ENCODE peak calls at places on chromosomes 1 and 21, in four cellular contexts. One of them, this sample, is unnamed.
A peak's percentile ranks its signal among the peaks of the same experiment; 100 is the strongest.

GRCh38 chr1:185632659-185633428 is 101.3 kb upstream of the HMCN1 start:
- DNase-seq in left lung: no peak
- DNase-seq in adrenal gland: no peak
- DNase-seq in uterus: no peak
- DNase-seq in this sample: no peak

GRCh38 chr21:27329255-27329851 is 362.5 kb upstream of the ADAMTS5 start:
- DNase-seq in left lung: no peak
- DNase-seq in adrenal gland: no peak
- DNase-seq in uterus: peak; percentile 28
- DNase-seq in this sample: no peak

GRCh38 chr1:156502749-156503671 is 2.4 kb upstream of the MEF2D start:
- DNase-seq in left lung: peak; percentile 87
- DNase-seq in adrenal gland: peak; percentile 94
- DNase-seq in uterus: peak; percentile 89
- DNase-seq in this sample: peak; percentile 91

GRCh38 chr1:243473281-243474210 is 217.7 kb downstream of the SDCCAG8 start:
- DNase-seq in left lung: no peak
- DNase-seq in adrenal gland: no peak
- DNase-seq in uterus: no peak
- DNase-seq in this sample: no peak

GRCh38 chr1:181127898-181128453 is 39.5 kb downstream of the IER5 start:
- DNase-seq in left lung: no peak
- DNase-seq in adrenal gland: no peak
- DNase-seq in uterus: no peak
- DNase-seq in this sample: no peak

GRCh38 chr1:151970128-151970527 is 23.5 kb downstream of the S100A10 start:
- DNase-seq in left lung: no peak
- DNase-seq in adrenal gland: no peak
- DNase-seq in uterus: no peak
- DNase-seq in this sample: no peak

GRCh38 chr1:185670187-185670627 is 64.0 kb upstream of the HMCN1 start:
- DNase-seq in left lung: no peak
- DNase-seq in adrenal gland: peak; percentile 49
- DNase-seq in uterus: no peak
- DNase-seq in this sample: no peak

GRCh38 chr1:30345525-30346145 is 377.8 kb downstream of the MATN1 start:
- DNase-seq in left lung: no peak
- DNase-seq in adrenal gland: no peak
- DNase-seq in uterus: no peak
- DNase-seq in this sample: no peak

GRCh38 chr1:174090476-174090875 is 68.3 kb upstream of the RC3H1 start:
- DNase-seq in left lung: no peak
- DNase-seq in adrenal gland: no peak
- DNase-seq in uterus: no peak
- DNase-seq in this sample: no peak

GRCh38 chr1:53080769-53081168 is 18.8 kb downstream of the PODN start:
- DNase-seq in left lung: no peak
- DNase-seq in adrenal gland: no peak
- DNase-seq in uterus: no peak
- DNase-seq in this sample: peak; percentile 36

GRCh38 chr1:115411388-115412063 is 73.5 kb upstream of the NGF start:
- DNase-seq in left lung: no peak
- DNase-seq in adrenal gland: no peak
- DNase-seq in uterus: no peak
- DNase-seq in this sample: no peak

GRCh38 chr1:204081156-204081790 is 8.4 kb downstream of the SOX13 start:
- DNase-seq in left lung: no peak
- DNase-seq in adrenal gland: no peak
- DNase-seq in uterus: peak; percentile 42
- DNase-seq in this sample: no peak

GRCh38 chr1:178644308-178645120 is 80.5 kb upstream of the RALGPS2 start:
- DNase-seq in left lung: no peak
- DNase-seq in adrenal gland: peak; percentile 71
- DNase-seq in uterus: peak; percentile 22
- DNase-seq in this sample: no peak

GRCh38 chr1:35426097-35426586 is 131.1 kb downstream of the KIAA0319L start:
- DNase-seq in left lung: no peak
- DNase-seq in adrenal gland: no peak
- DNase-seq in uterus: no peak
- DNase-seq in this sample: no peak

GRCh38 chr1:58754683-58755467 is 29.0 kb downstream of the JUN start:
- DNase-seq in left lung: no peak
- DNase-seq in adrenal gland: no peak
- DNase-seq in uterus: no peak
- DNase-seq in this sample: no peak

GRCh38 chr1:45929257-45929687 is 125.9 kb downstream of the MAST2 start:
- DNase-seq in left lung: no peak
- DNase-seq in adrenal gland: peak; percentile 20
- DNase-seq in uterus: no peak
- DNase-seq in this sample: no peak

GRCh38 chr1:230371923-230372703 is 54.0 kb downstream of the PGBD5 start:
- DNase-seq in left lung: no peak
- DNase-seq in adrenal gland: no peak
- DNase-seq in uterus: no peak
- DNase-seq in this sample: no peak

GRCh38 chr21:33865176-33865575 is 50.4 kb downstream of the ATP5PO start:
- DNase-seq in left lung: no peak
- DNase-seq in adrenal gland: no peak
- DNase-seq in uterus: no peak
- DNase-seq in this sample: no peak

GRCh38 chr1:78950801-78951200 is 55.7 kb downstream of the ADGRL4 start:
- DNase-seq in left lung: no peak
- DNase-seq in adrenal gland: no peak
- DNase-seq in uterus: no peak
- DNase-seq in this sample: no peak

GRCh38 chr1:16440150-16440479 is 409 bp upstream of the NECAP2 start:
- DNase-seq in left lung: no peak
- DNase-seq in adrenal gland: no peak
- DNase-seq in uterus: no peak
- DNase-seq in this sample: no peak

GRCh38 chr1:17156108-17156507 is 36.9 kb upstream of the PADI2 start:
- DNase-seq in left lung: no peak
- DNase-seq in adrenal gland: no peak
- DNase-seq in uterus: no peak
- DNase-seq in this sample: no peak

DNA sequence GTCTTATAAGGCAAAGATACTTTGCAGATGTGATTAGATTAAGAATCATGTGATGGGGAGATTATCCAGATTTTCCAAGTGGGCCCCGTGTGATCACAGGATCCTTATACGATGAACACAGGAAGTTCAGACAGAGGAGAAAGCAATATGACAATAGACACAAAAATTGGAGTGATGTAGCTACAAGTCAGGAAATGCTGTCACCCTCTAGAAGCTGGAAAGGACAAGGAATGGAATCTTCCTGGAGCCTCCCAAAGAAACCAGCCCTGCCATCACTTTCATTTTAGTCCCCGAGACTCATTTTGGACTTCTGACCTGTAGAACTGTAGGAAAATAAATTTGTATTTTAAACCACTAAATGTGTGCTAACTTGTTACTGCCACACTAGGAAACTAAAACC is 61.9 kb upstream of the C1orf21 start:
- DNase-seq in left lung: no peak
- DNase-seq in adrenal gland: no peak
- DNase-seq in uterus: no peak
- DNase-seq in this sample: no peak
- H3K4me3 ChIP-seq in left lung: no peak overlapping the region
- H3K4me3 ChIP-seq in adrenal gland: no peak overlapping the region
- H3K4me3 ChIP-seq in uterus: no peak overlapping the region
- H3K4me3 ChIP-seq in this sample: no peak overlapping the region

GRCh38 chr1:240693844-240694243 is 81.9 kb upstream of the GREM2 start:
- DNase-seq in left lung: no peak
- DNase-seq in adrenal gland: no peak
- DNase-seq in uterus: no peak
- DNase-seq in this sample: no peak
- H3K4me3 ChIP-seq in left lung: no peak overlapping the region
- H3K4me3 ChIP-seq in adrenal gland: no peak overlapping the region
- H3K4me3 ChIP-seq in uterus: no peak overlapping the region
- H3K4me3 ChIP-seq in this sample: no peak overlapping the region

GRCh38 chr21:42658320-42659105 is 5.1 kb downstream of the PDE9A start:
- DNase-seq in left lung: no peak
- DNase-seq in adrenal gland: no peak
- DNase-seq in uterus: no peak
- DNase-seq in this sample: peak; percentile 15
- H3K4me3 ChIP-seq in left lung: no peak overlapping the region
- H3K4me3 ChIP-seq in adrenal gland: no peak overlapping the region
- H3K4me3 ChIP-seq in uterus: no peak overlapping the region
- H3K4me3 ChIP-seq in this sample: no peak overlapping the region

GRCh38 chr1:218348628-218349185 is 3.6 kb downstream of the TGFB2 start:
- DNase-seq in left lung: no peak
- DNase-seq in adrenal gland: no peak
- DNase-seq in uterus: no peak
- DNase-seq in this sample: no peak

GRCh38 chr1:218349365-218350021 is 4.4 kb downstream of the TGFB2 start:
- DNase-seq in left lung: no peak
- DNase-seq in adrenal gland: no peak
- DNase-seq in uterus: no peak
- DNase-seq in this sample: no peak

GRCh38 chr1:218351617-218352438 is 6.7 kb downstream of the TGFB2 start:
- DNase-seq in left lung: no peak
- DNase-seq in adrenal gland: peak; percentile 18
- DNase-seq in uterus: peak; percentile 45
- DNase-seq in this sample: no peak

GRCh38 chr1:218350909-218351616 is 5.9 kb downstream of the TGFB2 start:
- DNase-seq in left lung: no peak
- DNase-seq in adrenal gland: no peak
- DNase-seq in uterus: no peak
- DNase-seq in this sample: no peak

DNA sequence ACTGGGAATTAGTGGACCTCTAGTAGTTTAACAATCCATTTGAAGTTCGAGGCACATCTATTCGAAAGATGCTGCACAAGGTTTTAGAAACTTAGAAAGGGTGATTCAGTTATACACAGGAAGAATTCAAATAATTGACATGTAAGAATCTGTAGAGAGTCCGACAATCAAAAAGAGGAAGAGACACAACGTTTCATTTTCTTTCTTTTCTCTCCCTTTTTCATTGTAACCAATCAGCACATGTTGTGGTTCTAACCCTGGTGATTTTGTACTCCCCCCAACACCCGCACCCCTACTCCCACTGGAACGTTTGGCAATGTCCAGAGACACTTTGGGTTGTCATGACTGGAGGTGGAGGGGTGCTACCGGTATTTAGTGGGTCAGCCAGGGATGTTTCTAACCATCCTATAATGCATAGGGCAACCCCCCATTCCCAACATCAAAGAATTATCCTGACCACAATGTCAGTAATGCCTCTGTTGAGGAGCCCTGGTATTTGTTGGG is 4.9 kb downstream of the TGFB2 start:
- DNase-seq in left lung: no peak
- DNase-seq in adrenal gland: no peak
- DNase-seq in uterus: no peak
- DNase-seq in this sample: no peak
- H3K4me3 ChIP-seq in left lung: peak overlapping the region; percentile 54
- H3K4me3 ChIP-seq in adrenal gland: no peak overlapping the region
- H3K4me3 ChIP-seq in uterus: no peak overlapping the region
- H3K4me3 ChIP-seq in this sample: peak overlapping the region; percentile 73

DNA sequence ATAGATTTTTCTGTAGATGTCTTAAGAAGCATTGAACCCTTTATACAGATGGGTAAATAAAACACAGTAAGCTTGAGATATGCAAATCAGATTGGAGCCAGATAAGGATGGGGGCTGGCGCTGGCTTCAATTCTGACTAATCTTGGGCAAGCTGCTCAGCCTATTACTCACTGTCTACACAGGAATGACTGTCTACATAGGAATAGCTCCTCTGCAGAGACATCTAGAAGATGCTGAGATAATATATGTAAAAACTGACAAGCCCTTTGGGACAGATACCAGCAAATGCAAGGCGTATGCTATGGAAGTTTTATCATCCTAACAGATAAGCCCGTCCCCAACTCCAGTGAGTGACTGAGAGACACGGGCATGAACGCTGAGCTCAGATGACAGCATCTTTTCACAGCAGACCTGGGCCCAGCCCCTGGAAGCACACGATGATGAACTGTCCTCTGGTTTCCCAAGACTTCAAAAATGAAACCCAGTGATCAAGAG is 1.7 kb downstream of the CLDN14 start:
- DNase-seq in left lung: no peak
- DNase-seq in adrenal gland: no peak
- DNase-seq in uterus: no peak
- DNase-seq in this sample: no peak
- H3K4me3 ChIP-seq in left lung: no peak overlapping the region
- H3K4me3 ChIP-seq in adrenal gland: no peak overlapping the region
- H3K4me3 ChIP-seq in uterus: no peak overlapping the region
- H3K4me3 ChIP-seq in this sample: no peak overlapping the region

DNA sequence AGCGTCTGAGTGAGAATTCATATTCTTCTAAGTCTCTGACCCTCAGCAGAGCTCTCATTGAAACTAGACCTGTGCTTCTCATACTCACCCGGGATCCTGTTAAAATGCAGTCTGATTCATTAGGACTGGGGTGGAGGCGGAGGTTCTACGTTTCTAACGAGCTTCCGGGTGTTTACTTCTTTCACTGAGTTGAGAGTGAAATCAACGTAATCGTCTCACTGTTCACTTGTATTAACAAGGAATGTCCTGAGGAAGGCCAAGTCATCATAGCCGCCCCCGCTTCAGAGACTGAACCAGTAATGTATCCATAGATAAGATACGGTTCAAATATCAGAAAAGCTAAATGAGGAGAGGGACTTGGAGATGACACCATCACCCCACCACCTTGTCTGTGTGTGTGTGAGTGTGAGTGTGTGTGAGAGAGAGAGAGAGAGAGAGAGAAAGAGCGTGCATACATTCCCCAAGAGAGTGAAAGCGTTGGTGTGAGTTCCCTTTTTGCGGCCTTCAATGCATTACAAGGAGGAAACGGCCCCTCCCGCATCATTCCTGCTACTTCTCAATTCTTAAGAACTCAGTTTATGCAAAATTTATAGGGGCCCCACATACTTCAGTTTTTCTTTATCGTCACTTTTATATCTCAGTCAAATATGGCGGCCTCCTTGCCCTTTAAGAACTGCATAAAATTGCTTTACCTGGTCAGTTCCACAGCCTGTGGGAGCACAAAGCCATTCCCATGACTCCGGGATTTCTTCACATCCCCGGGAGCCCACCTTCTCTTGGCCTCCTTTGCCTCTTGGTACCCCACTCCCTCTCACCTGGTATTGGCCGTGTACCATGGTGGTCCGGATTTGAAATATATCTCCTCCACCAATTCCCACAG is 19.8 kb downstream of the KMO start:
- DNase-seq in left lung: peak; percentile 73
- DNase-seq in adrenal gland: peak; percentile 21
- DNase-seq in uterus: peak; percentile 16
- DNase-seq in this sample: peak; percentile 20
- H3K4me3 ChIP-seq in left lung: no peak overlapping the region
- H3K4me3 ChIP-seq in adrenal gland: no peak overlapping the region
- H3K4me3 ChIP-seq in uterus: no peak overlapping the region
- H3K4me3 ChIP-seq in this sample: peak overlapping the region; percentile 2

This sample was measured in psoas muscle.